ENCODE peak calls at places on chromosomes 4 and X, in seven cellular contexts. R, V, G, F, J, M and K are unnamed samples.

GRCh38 chrX:29447867-29448266 is 767.5 kb upstream of the MAGEB2 start:
- DNase-seq in R (no peak), V (no peak), G (no peak), F (no peak), J (no peak), M (no peak), K (no peak)

GRCh38 chrX:19799319-19800182 is 87.8 kb downstream of the SH3KBP1 start:
- DNase-seq in R (no peak), V (no peak), G (no peak), F (no peak), J (peak; percentile 60), M (peak; percentile 38), K (no peak)

GRCh38 chrX:55201930-55202579 is 18.1 kb upstream of the PAGE5 start:
- DNase-seq in R (no peak), V (peak; percentile 2), G (no peak), F (no peak), J (no peak), M (no peak), K (no peak)

GRCh38 chr4:105280338-105280809 is 133.7 kb downstream of the TET2 start:
- DNase-seq in R (no peak), V (no peak), G (peak; percentile 35), F (no peak), J (no peak), M (peak; percentile 73), K (no peak)

GRCh38 chr4:41935652-41936021 is 408 bp downstream of the TMEM33 start:
- DNase-seq in R (no peak), V (no peak), G (no peak), F (no peak), J (no peak), M (peak; percentile 64), K (peak; percentile 4)

GRCh38 chrX:133215747-133216146 is 2.4 kb downstream of the TFDP3 start:
- DNase-seq in R (peak; percentile 19), V (peak; percentile 31), G (no peak), F (no peak), J (no peak), M (no peak), K (no peak)

GRCh38 chrX:153494541-153495361 is at the start of gene BGN:
- DNase-seq in R (peak; percentile 30), V (peak; percentile 73), G (no peak), F (no peak), J (peak; percentile 60), M (peak; percentile 42), K (no peak)

GRCh38 chr4:29423836-29424721 is 1296.1 kb upstream of the PCDH7 start:
- DNase-seq in R (no peak), V (no peak), G (peak; percentile 7), F (no peak), J (peak; percentile 54), M (peak; percentile 91), K (peak; percentile 29)

GRCh38 chr4:13525606-13526281 is 18.6 kb downstream of the NKX3-2 start:
- DNase-seq in R (no peak), V (no peak), G (no peak), F (no peak), J (no peak), M (no peak), K (no peak)

GRCh38 chr4:174503079-174503724 is 19.1 kb downstream of the HPGD start:
- DNase-seq in R (no peak), V (no peak), G (no peak), F (no peak), J (no peak), M (peak; percentile 41), K (no peak)

GRCh38 chrX:118420462-118420861 is 74.6 kb downstream of the WDR44 start:
- DNase-seq in R (no peak), V (no peak), G (no peak), F (no peak), J (no peak), M (peak; percentile 3), K (no peak)

GRCh38 chr4:40976343-40976742 is 226.6 kb downstream of the NSUN7 start:
- DNase-seq in R (peak; percentile 47), V (peak; percentile 60), G (no peak), F (no peak), J (peak; percentile 64), M (peak; percentile 78), K (peak; percentile 51)

GRCh38 chr4:74675673-74676279 is 118.5 kb downstream of the BTC start:
- DNase-seq in R (no peak), V (peak; percentile 71), G (peak; percentile 72), F (no peak), J (peak; percentile 37), M (peak; percentile 79), K (peak; percentile 80)

GRCh38 chr4:72564184-72564583 is 4.8 kb downstream of the ADAMTS3 start:
- DNase-seq in R (no peak), V (no peak), G (no peak), F (no peak), J (no peak), M (peak; percentile 62), K (no peak)

GRCh38 chrX:111719426-111720210 is 38.6 kb downstream of the ALG13 start:
- DNase-seq in R (no peak), V (no peak), G (no peak), F (no peak), J (no peak), M (no peak), K (no peak)

GRCh38 chr4:35166437-35166836 is 1077.9 kb downstream of the ARAP2 start:
- DNase-seq in R (no peak), V (no peak), G (no peak), F (no peak), J (no peak), M (peak; percentile 38), K (no peak)

GRCh38 chr4:139660518-139661149 is 5.0 kb upstream of the MGST2 start:
- DNase-seq in R (no peak), V (no peak), G (no peak), F (no peak), J (no peak), M (no peak), K (no peak)

GRCh38 chr4:172232966-172233365 is 419.8 kb downstream of the GALNTL6 start:
- DNase-seq in R (no peak), V (peak; percentile 5), G (no peak), F (no peak), J (no peak), M (no peak), K (peak; percentile 29)

GRCh38 chr4:91827914-91828313 is 475.9 kb upstream of the GRID2 start:
- DNase-seq in R (no peak), V (no peak), G (no peak), F (no peak), J (no peak), M (no peak), K (no peak)

GRCh38 chrX:11351375-11352295 is 58.4 kb downstream of the AMELX start:
- DNase-seq in R (no peak), V (no peak), G (peak; percentile 25), F (no peak), J (no peak), M (peak; percentile 37), K (no peak)

GRCh38 chrX:1355131-1355799 is 18.7 kb downstream of the IL3RA start:
- DNase-seq in R (no peak), V (no peak), G (no peak), F (no peak), J (no peak), M (no peak), K (no peak)

GRCh38 chr4:180086480-180087170 is 2156.6 kb upstream of the TENM3 start:
- DNase-seq in R (no peak), V (no peak), G (no peak), F (no peak), J (no peak), M (no peak), K (no peak)

GRCh38 chrX:48761674-48762471 is at the start of gene GLOD5:
- DNase-seq in R (peak; percentile 74), V (peak; percentile 80), G (no peak), F (no peak), J (no peak), M (peak; percentile 26), K (peak; percentile 35)

GRCh38 chr4:10100734-10101216 is 15.8 kb downstream of the WDR1 start:
- DNase-seq in R (no peak), V (no peak), G (no peak), F (no peak), J (peak; percentile 61), M (no peak), K (no peak)